ENCODE peak calls at places on chromosomes 3 and 15, in six cellular contexts. F is K562, T is GM12878, L is GM12892, J is H1, K is HepG2. B is an unnamed sample.

GRCh38 chr3:186930143-186930638 is at the start of gene ST6GAL1:
- DNase-seq in J (peak), T (peak), K (peak), L (peak), F (peak), B (peak)

GRCh38 chr3:43369404-43370345 is 83.3 kb downstream of the SNRK start:
- DNase-seq in J (no peak), K (no peak), T (no peak), F (no peak), L (no peak), B (no peak)

GRCh38 chr15:70487380-70487725 is 276.0 kb downstream of the UACA start:
- DNase-seq in J (no peak), T (no peak), L (no peak), F (no peak), K (no peak), B (no peak)

GRCh38 chr15:81256916-81257315 is 60.2 kb downstream of the IL16 start:
- DNase-seq in L (no peak), F (no peak), K (no peak), J (no peak), T (no peak), B (no peak)

GRCh38 chr3:6326760-6327159 is 534.2 kb upstream of the GRM7 start:
- DNase-seq in K (no peak), F (no peak), L (no peak), J (no peak), T (no peak), B (no peak)

GRCh38 chr3:55541016-55541415 is 53.9 kb upstream of the WNT5A start:
- DNase-seq in J (no peak), K (no peak), L (no peak), T (no peak), F (no peak), B (no peak)

GRCh38 chr3:110414851-110415250 is 656.8 kb upstream of the NECTIN3 start:
- DNase-seq in F (no peak), L (no peak), J (no peak), T (no peak), K (peak), B (no peak)

GRCh38 chr3:156483426-156483825 is 71.5 kb downstream of the SSR3 start:
- DNase-seq in T (peak), K (no peak), L (no peak), F (peak), J (no peak), B (no peak)

GRCh38 chr3:187919990-187920389 is 174.7 kb upstream of the BCL6 start:
- DNase-seq in K (no peak), L (no peak), T (no peak), F (no peak), J (no peak), B (no peak)

GRCh38 chr3:27596920-27597319 is 112.7 kb upstream of the SLC4A7 start:
- DNase-seq in T (no peak), L (no peak), K (no peak), F (no peak), J (no peak), B (no peak)

GRCh38 chr3:183537295-183537730 is 18.2 kb downstream of the KLHL6 start:
- DNase-seq in K (no peak), L (no peak), J (no peak), F (no peak), T (no peak), B (no peak)

GRCh38 chr15:100863406-100864198 is 16.0 kb upstream of the ALDH1A3 start:
- DNase-seq in K (no peak), J (no peak), T (no peak), F (no peak), L (no peak), B (no peak)

GRCh38 chr3:132804498-132804897 is 82.3 kb upstream of the NPHP3 start:
- DNase-seq in T (no peak), K (no peak), J (no peak), L (no peak), F (no peak), B (no peak)

GRCh38 chr3:118526758-118527526 is 507.7 kb downstream of the IGSF11 start:
- DNase-seq in T (peak), K (no peak), F (no peak), L (no peak), J (no peak), B (no peak)

GRCh38 chr3:114194750-114195149 is 15.9 kb upstream of the DRD3 start:
- DNase-seq in T (no peak), L (no peak), F (no peak), K (no peak), J (no peak), B (no peak)

GRCh38 chr3:132549890-132550578 is 47.0 kb upstream of the ACKR4 start:
- DNase-seq in K (no peak), J (no peak), F (no peak), T (peak), L (no peak), B (peak)

GRCh38 chr15:48936666-48937065 is 27.1 kb downstream of the SHC4 start:
- DNase-seq in F (no peak), J (no peak), L (no peak), T (no peak), K (no peak), B (no peak)
- TF ChIP-seq TAF1 in F (no peak), J (no peak), L (no peak), T (no peak), K (no peak), B (no peak)

GRCh38 chr15:58528197-58528870 is 96.5 kb downstream of the LIPC start:
- DNase-seq in T (no peak), L (no peak), F (no peak), J (no peak), K (peak), B (no peak)
- TF ChIP-seq POLR2AphosphoS5 in T (no peak), L (no peak), F (no peak), J (no peak), K (no peak), B (no peak)

GRCh38 chr15:99683000-99683670 is 50.1 kb downstream of the LYSMD4 start:
- DNase-seq in F (no peak), L (no peak), J (no peak), K (no peak), T (no peak), B (no peak)
- TF ChIP-seq TAF1 in F (no peak), L (no peak), J (no peak), K (no peak), T (no peak), B (no peak)

GRCh38 chr3:24069045-24069444 is 124.0 kb downstream of the NR1D2 start:
- DNase-seq in F (no peak), J (no peak), K (peak), T (no peak), L (no peak), B (no peak)
- TF ChIP-seq POLR2AphosphoS5 in F (no peak), J (no peak), K (no peak), T (no peak), L (no peak), B (no peak)

DNA sequence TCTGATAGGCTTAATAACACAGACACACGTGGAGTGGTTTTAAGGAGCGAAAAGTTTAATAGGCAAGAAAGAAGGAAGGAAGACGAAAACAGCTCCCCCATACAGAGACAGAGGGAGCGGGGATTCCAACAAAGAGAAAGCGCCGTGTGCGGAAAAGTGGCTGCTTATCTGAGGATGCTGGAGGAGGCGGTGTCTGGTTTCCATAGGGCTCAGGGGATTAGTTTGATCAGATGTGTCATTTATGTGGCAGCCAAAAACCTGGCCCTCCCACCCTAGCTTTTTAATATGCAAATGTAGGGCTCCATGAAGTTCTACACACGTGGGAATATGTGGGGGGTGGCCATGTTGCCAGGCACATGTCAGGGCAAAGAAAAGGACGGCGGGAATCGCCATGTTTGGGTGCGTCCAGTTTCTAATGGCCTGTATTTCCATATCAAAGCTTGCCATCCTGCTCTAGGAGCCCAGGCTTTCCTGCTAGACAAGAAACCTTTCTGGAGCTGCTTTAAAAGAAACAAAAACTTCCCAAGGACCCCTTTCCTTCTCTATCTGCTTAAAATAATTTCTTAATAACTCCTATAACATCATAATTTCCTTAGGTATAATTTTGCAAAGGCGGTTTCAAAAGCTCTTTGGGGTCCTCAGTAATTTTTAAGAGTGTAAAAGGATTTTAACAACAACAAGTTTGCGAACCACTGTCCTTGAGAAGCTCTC is 749 bp upstream of the ZNF589 start:
- DNase-seq in T (no peak), J (peak), F (no peak), K (no peak), L (no peak), B (no peak)
- TF ChIP-seq TAF1 in T (no peak), J (peak), F (no peak), K (no peak), L (no peak), B (no peak)

DNA sequence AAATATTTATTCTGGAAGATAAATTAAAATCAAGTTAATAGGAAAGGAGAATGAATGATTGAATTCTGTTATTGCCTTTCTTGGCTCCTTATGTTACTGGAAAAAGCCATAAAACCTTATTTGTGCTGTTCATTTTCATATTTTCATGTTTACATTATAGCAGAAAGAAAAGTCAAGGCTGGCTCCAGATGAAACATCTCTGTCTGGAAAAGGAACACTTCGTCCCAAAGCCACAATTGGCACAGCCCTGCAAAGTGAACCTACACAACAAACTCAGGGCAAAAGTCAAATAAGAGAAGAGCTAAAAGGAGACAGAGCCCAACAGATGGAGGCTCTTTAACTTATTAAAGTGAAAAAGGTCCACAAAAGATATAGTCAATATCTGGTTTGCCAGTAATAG is 73.4 kb downstream of the GTPBP8 start:
- DNase-seq in L (no peak), F (no peak), J (no peak), T (no peak), K (no peak), B (no peak)
- TF ChIP-seq POLR2AphosphoS5 in L (no peak), F (no peak), J (no peak), T (no peak), K (no peak), B (no peak)

GRCh38 chr15:75985966-75986365 is 26.3 kb downstream of the NRG4 start:
- DNase-seq in J (no peak), F (no peak), L (no peak), T (no peak), K (no peak), B (no peak)
- TF ChIP-seq TAF1 in J (no peak), F (no peak), L (no peak), T (no peak), K (no peak), B (no peak)

B was measured in GM12891.